ENCODE peak calls at places on chromosomes 6 and 20, in eight cellular contexts. One of them, this sample, is unnamed.

GRCh38 chr6:145263807-145264206 is 471.5 kb downstream of the EPM2A start:
- DNase-seq in left lung: no peak
- DNase-seq in left ventricle myocardium inferior: no peak
- DNase-seq in uterus: no peak
- DNase-seq in Peyer's patch: no peak
- DNase-seq in PC-9: no peak
- DNase-seq in aorta: no peak
- DNase-seq in Panc1: no peak
- DNase-seq in this sample: no peak

GRCh38 chr6:148438593-148438992 is 96.0 kb downstream of the SASH1 start:
- DNase-seq in left lung: no peak
- DNase-seq in left ventricle myocardium inferior: no peak
- DNase-seq in uterus: peak; percentile 27
- DNase-seq in Peyer's patch: no peak
- DNase-seq in PC-9: no peak
- DNase-seq in aorta: no peak
- DNase-seq in Panc1: no peak
- DNase-seq in this sample: no peak

GRCh38 chr20:14775778-14776177 is 438.4 kb upstream of the FLRT3 start:
- DNase-seq in left lung: no peak
- DNase-seq in left ventricle myocardium inferior: no peak
- DNase-seq in uterus: peak; percentile 15
- DNase-seq in Peyer's patch: no peak
- DNase-seq in PC-9: peak; percentile 71
- DNase-seq in aorta: no peak
- DNase-seq in Panc1: no peak
- DNase-seq in this sample: no peak

GRCh38 chr20:3543901-3544507 is 73.2 kb downstream of the ATRN start:
- DNase-seq in left lung: no peak
- DNase-seq in left ventricle myocardium inferior: no peak
- DNase-seq in uterus: no peak
- DNase-seq in Peyer's patch: no peak
- DNase-seq in PC-9: peak; percentile 47
- DNase-seq in aorta: no peak
- DNase-seq in Panc1: no peak
- DNase-seq in this sample: no peak

GRCh38 chr20:47786763-47787107 is 1.5 kb upstream of the SULF2 start:
- DNase-seq in left lung: no peak
- DNase-seq in left ventricle myocardium inferior: no peak
- DNase-seq in uterus: no peak
- DNase-seq in Peyer's patch: no peak
- DNase-seq in PC-9: no peak
- DNase-seq in aorta: no peak
- DNase-seq in Panc1: no peak
- DNase-seq in this sample: no peak

GRCh38 chr6:107786709-107787588 is 37.2 kb downstream of the SCML4 start:
- DNase-seq in left lung: no peak
- DNase-seq in left ventricle myocardium inferior: no peak
- DNase-seq in uterus: no peak
- DNase-seq in Peyer's patch: no peak
- DNase-seq in PC-9: no peak
- DNase-seq in aorta: no peak
- DNase-seq in Panc1: no peak
- DNase-seq in this sample: peak; percentile 70

GRCh38 chr6:133392641-133393040 is 151.5 kb downstream of the EYA4 start:
- DNase-seq in left lung: no peak
- DNase-seq in left ventricle myocardium inferior: no peak
- DNase-seq in uterus: no peak
- DNase-seq in Peyer's patch: no peak
- DNase-seq in PC-9: no peak
- DNase-seq in aorta: no peak
- DNase-seq in Panc1: no peak
- DNase-seq in this sample: no peak

GRCh38 chr6:142926494-142927273 is 18.3 kb downstream of the HIVEP2 start:
- DNase-seq in left lung: peak; percentile 87
- DNase-seq in left ventricle myocardium inferior: peak; percentile 88
- DNase-seq in uterus: peak; percentile 81
- DNase-seq in Peyer's patch: peak; percentile 93
- DNase-seq in PC-9: no peak
- DNase-seq in aorta: peak; percentile 91
- DNase-seq in Panc1: no peak
- DNase-seq in this sample: peak; percentile 66

GRCh38 chr6:15496345-15497131 is 166.3 kb downstream of the DTNBP1 start:
- DNase-seq in left lung: no peak
- DNase-seq in left ventricle myocardium inferior: no peak
- DNase-seq in uterus: no peak
- DNase-seq in Peyer's patch: no peak
- DNase-seq in PC-9: no peak
- DNase-seq in aorta: no peak
- DNase-seq in Panc1: no peak
- DNase-seq in this sample: no peak

GRCh38 chr6:48978016-48978415 is 485.0 kb downstream of the MMUT start:
- DNase-seq in left lung: no peak
- DNase-seq in left ventricle myocardium inferior: no peak
- DNase-seq in uterus: no peak
- DNase-seq in Peyer's patch: no peak
- DNase-seq in PC-9: no peak
- DNase-seq in aorta: no peak
- DNase-seq in Panc1: no peak
- DNase-seq in this sample: no peak

GRCh38 chr20:10971096-10971495 is 297.3 kb upstream of the JAG1 start:
- DNase-seq in left lung: no peak
- DNase-seq in left ventricle myocardium inferior: no peak
- DNase-seq in uterus: no peak
- DNase-seq in Peyer's patch: no peak
- DNase-seq in PC-9: no peak
- DNase-seq in aorta: no peak
- DNase-seq in Panc1: no peak
- DNase-seq in this sample: no peak

GRCh38 chr6:85126448-85127178 is 323.3 kb upstream of the NT5E start:
- DNase-seq in left lung: no peak
- DNase-seq in left ventricle myocardium inferior: peak; percentile 27
- DNase-seq in uterus: peak; percentile 28
- DNase-seq in Peyer's patch: no peak
- DNase-seq in PC-9: no peak
- DNase-seq in aorta: peak; percentile 85
- DNase-seq in Panc1: no peak
- DNase-seq in this sample: no peak

DNA sequence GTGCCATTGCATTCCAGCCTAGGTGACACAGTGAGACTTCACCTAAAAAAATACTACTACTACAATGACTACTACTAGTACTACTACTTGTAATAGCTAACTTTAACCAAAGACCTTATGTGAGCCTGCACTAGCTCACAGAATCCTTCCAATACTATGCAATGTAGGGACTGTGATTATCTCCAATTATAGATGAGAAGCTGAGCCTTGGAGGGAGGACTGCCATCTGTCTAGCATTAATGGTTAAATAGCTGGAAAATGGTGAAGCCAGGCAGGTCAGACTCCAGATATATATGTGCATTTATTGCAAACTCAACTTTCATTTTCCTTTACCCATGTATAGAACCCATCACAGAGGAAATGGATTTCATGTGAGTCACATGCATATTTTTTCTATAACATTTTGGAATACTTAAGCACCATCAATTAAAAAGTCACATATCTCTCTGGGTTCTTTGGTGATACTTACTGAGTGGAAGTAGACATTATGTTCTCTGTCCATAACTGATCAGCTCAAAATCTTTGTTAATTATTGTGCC is 229.9 kb downstream of the BCAS1 start:
- DNase-seq in left lung: no peak
- DNase-seq in left ventricle myocardium inferior: no peak
- DNase-seq in uterus: no peak
- DNase-seq in Peyer's patch: no peak
- DNase-seq in PC-9: no peak
- DNase-seq in aorta: no peak
- DNase-seq in Panc1: no peak
- DNase-seq in this sample: no peak
- H3K4me1 ChIP-seq in left lung: peaks cover 34% of the 10 kb centered on the region
- H3K4me1 ChIP-seq in left ventricle myocardium inferior: no peaks in the 10 kb centered on the region
- H3K4me1 ChIP-seq in uterus: no peaks in the 10 kb centered on the region
- H3K4me1 ChIP-seq in Peyer's patch: peaks cover 18% of the 10 kb centered on the region
- H3K4me1 ChIP-seq in PC-9: peaks cover 43% of the 10 kb centered on the region
- H3K4me1 ChIP-seq in aorta: no peaks in the 10 kb centered on the region
- H3K4me1 ChIP-seq in Panc1: peaks cover 12% of the 10 kb centered on the region
- H3K4me1 ChIP-seq in this sample: peaks cover 43% of the 10 kb centered on the region

DNA sequence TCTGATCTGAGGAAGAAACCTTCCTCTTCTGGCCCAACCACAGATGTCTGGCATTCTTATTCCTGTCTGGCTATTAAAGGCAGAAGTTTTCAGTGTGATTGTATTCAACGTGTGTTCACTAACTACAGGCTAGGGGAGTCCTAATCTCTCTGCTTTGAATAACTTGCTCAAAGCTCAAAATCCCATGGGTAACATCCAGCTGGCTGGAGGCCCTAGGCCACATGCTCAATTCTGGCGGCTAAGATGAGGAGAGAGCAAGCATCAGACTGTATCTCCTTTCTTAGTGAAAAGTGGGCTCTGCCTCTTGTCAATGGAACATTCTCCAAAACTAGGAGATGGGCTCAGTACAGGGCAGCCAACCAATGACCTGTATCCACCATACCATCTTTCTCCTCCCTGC is 478.0 kb downstream of the KIF16B start:
- DNase-seq in left lung: no peak
- DNase-seq in left ventricle myocardium inferior: no peak
- DNase-seq in uterus: no peak
- DNase-seq in Peyer's patch: no peak
- DNase-seq in PC-9: peak; percentile 18
- DNase-seq in aorta: no peak
- DNase-seq in Panc1: no peak
- DNase-seq in this sample: no peak
- H3K4me1 ChIP-seq in left lung: no peaks in the 10 kb centered on the region
- H3K4me1 ChIP-seq in left ventricle myocardium inferior: no peaks in the 10 kb centered on the region
- H3K4me1 ChIP-seq in uterus: no peaks in the 10 kb centered on the region
- H3K4me1 ChIP-seq in Peyer's patch: no peaks in the 10 kb centered on the region
- H3K4me1 ChIP-seq in PC-9: peaks cover 20% of the 10 kb centered on the region
- H3K4me1 ChIP-seq in aorta: no peaks in the 10 kb centered on the region
- H3K4me1 ChIP-seq in Panc1: no peaks in the 10 kb centered on the region
- H3K4me1 ChIP-seq in this sample: no peaks in the 10 kb centered on the region

GRCh38 chr20:37242503-37242902 is 19.1 kb downstream of the GHRH start:
- DNase-seq in left lung: no peak
- DNase-seq in left ventricle myocardium inferior: no peak
- DNase-seq in uterus: no peak
- DNase-seq in Peyer's patch: no peak
- DNase-seq in PC-9: no peak
- DNase-seq in aorta: no peak
- DNase-seq in Panc1: no peak
- DNase-seq in this sample: no peak
- H3K4me1 ChIP-seq in left lung: no peaks in the 10 kb centered on the region
- H3K4me1 ChIP-seq in left ventricle myocardium inferior: peaks cover 31% of the 10 kb centered on the region
- H3K4me1 ChIP-seq in uterus: no peaks in the 10 kb centered on the region
- H3K4me1 ChIP-seq in Peyer's patch: no peaks in the 10 kb centered on the region
- H3K4me1 ChIP-seq in PC-9: no peaks in the 10 kb centered on the region
- H3K4me1 ChIP-seq in aorta: no peaks in the 10 kb centered on the region
- H3K4me1 ChIP-seq in Panc1: no peaks in the 10 kb centered on the region
- H3K4me1 ChIP-seq in this sample: no peaks in the 10 kb centered on the region

DNA sequence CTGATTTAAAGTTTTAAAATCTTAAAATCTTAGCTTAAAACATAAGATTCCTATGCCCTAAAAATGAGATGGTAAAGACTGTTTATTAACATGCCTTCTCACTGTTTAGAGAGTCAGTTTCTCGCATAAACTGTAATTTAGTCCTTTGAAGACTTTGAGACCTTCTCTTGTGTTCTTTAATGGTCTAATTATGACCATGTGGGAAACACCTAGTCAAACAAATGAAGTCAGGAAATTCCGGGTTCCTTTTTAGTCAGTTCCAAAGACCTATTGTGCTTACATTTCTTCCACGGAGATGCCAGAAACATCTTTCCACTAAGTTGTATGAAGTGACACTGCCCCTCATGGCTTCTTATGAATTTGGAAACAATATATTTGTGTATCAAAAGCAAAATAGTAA is 64.2 kb upstream of the KIF25 start:
- DNase-seq in left lung: no peak
- DNase-seq in left ventricle myocardium inferior: no peak
- DNase-seq in uterus: no peak
- DNase-seq in Peyer's patch: no peak
- DNase-seq in PC-9: no peak
- DNase-seq in aorta: no peak
- DNase-seq in Panc1: no peak
- DNase-seq in this sample: no peak
- H3K4me1 ChIP-seq in left lung: peaks cover 20% of the 10 kb centered on the region
- H3K4me1 ChIP-seq in left ventricle myocardium inferior: peaks cover 29% of the 10 kb centered on the region
- H3K4me1 ChIP-seq in uterus: no peaks in the 10 kb centered on the region
- H3K4me1 ChIP-seq in Peyer's patch: no peaks in the 10 kb centered on the region
- H3K4me1 ChIP-seq in PC-9: no peaks in the 10 kb centered on the region
- H3K4me1 ChIP-seq in aorta: no peaks in the 10 kb centered on the region
- H3K4me1 ChIP-seq in Panc1: no peaks in the 10 kb centered on the region
- H3K4me1 ChIP-seq in this sample: no peaks in the 10 kb centered on the region